ENCODE peak calls at places on chromosomes 12 and 14, in six cellular contexts. J, M, L, G, F and P are unnamed samples.

GRCh38 chr14:77139540-77140342 is 1.9 kb downstream of the ZDHHC22 start:
- DNase-seq in F (no peak), G (peak; percentile 57), L (no peak), J (peak; percentile 93), M (no peak), P (no peak)

GRCh38 chr14:55794655-55795583 is 214.9 kb downstream of the KTN1 start:
- DNase-seq in G (no peak), F (no peak), L (no peak), M (no peak), J (no peak), P (no peak)

GRCh38 chr14:54567634-54568561 is 970 bp downstream of the SAMD4A start:
- DNase-seq in G (peak; percentile 41), L (peak; percentile 78), F (no peak), M (peak; percentile 29), J (peak; percentile 77), P (no peak)

GRCh38 chr12:67876305-67876915 is 112.8 kb upstream of the IFNG-AS1 start:
- DNase-seq in J (no peak), F (no peak), L (no peak), M (no peak), G (no peak), P (no peak)

GRCh38 chr14:71414631-71415403 is 507.6 kb downstream of the PCNX1 start:
- DNase-seq in F (peak; percentile 40), M (no peak), L (no peak), J (no peak), G (no peak), P (no peak)

GRCh38 chr14:53953002-53953827 is 3.4 kb downstream of the BMP4 start:
- DNase-seq in M (peak; percentile 77), G (peak; percentile 64), F (no peak), J (peak; percentile 86), L (peak; percentile 94), P (peak; percentile 32)

GRCh38 chr12:46963977-46964376 is 115.4 kb upstream of the PCED1B start:
- DNase-seq in L (no peak), G (no peak), J (no peak), M (no peak), F (no peak), P (no peak)

GRCh38 chr12:110314308-110314707 is 33.3 kb downstream of the ATP2A2 start:
- DNase-seq in G (no peak), J (no peak), L (no peak), F (no peak), M (no peak), P (peak; percentile 54)

GRCh38 chr14:89956294-89957009 is 725 bp downstream of the TDP1 start:
- DNase-seq in M (peak; percentile 53), L (peak; percentile 69), G (peak; percentile 14), J (no peak), F (peak; percentile 65), P (peak; percentile 56)

GRCh38 chr12:77007476-77007875 is 57.9 kb downstream of the E2F7 start:
- DNase-seq in G (no peak), L (no peak), M (peak; percentile 32), F (no peak), J (no peak), P (no peak)

GRCh38 chr14:78921856-78922255 is 751.7 kb downstream of the NRXN3 start:
- DNase-seq in L (no peak), J (no peak), F (peak; percentile 56), G (no peak), M (no peak), P (peak; percentile 49)

GRCh38 chr12:132049876-132050275 is 94.2 kb downstream of the DDX51 start:
- DNase-seq in F (no peak), J (no peak), M (no peak), L (peak; percentile 39), G (no peak), P (no peak)

GRCh38 chr14:35797796-35798195 is 11.3 kb downstream of the RALGAPA1 start:
- DNase-seq in J (no peak), G (no peak), F (no peak), L (no peak), M (no peak), P (no peak)

DNA sequence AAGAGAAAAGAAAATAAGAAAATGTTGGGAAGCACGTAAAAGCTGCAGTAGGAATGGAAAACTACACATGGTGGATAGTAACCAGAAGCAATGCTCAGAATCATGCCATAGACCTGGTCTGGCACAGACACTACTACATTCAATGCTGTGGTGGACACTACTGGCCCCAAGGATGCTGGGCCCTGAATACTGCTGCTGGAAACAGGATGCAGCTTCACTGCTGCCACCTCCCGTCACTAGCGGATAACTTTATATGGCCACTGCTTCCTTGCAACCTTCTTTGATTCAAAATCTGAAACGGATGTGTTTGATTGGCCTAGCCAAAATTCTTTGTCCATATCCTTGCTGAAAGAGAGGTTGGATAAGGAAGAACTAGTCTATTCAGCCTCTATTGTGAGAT is 30.7 kb downstream of the ADCY6 start:
- DNase-seq in M (no peak), G (no peak), J (no peak), F (no peak), L (no peak), P (no peak)
- TF ChIP-seq CTCF in M (no peak), G (no peak), J (no peak), F (no peak), L (no peak), P (no peak)

DNA sequence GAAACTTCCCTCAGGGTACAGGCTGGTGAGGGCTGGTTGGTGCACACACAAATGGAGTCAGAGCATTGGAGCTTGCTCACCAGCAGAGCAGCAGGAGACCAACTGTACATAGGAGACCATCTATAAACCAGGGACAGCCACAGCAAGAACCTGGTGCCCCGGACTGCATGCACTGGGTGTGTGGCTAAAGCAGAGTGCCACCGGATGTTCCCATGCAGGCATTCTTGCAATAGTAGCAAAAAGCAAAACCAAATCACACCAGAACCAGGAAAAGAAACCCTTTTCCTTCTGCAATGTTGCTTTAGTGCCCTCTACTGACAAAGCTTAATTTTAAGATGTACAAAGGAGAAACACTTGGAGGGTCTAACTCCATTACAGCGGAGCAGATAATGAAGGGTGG is 136.3 kb downstream of the MDGA2 start:
- DNase-seq in F (no peak), J (peak; percentile 53), M (no peak), L (no peak), G (no peak), P (no peak)
- TF ChIP-seq CTCF in F (no peak), J (peak; percentile 67), M (no peak), L (peak; percentile 44), G (peak; percentile 52), P (no peak)

GRCh38 chr12:116736962-116737773 is 701 bp downstream of the SPRING1 start:
- DNase-seq in F (no peak), G (peak; percentile 23), M (no peak), J (no peak), L (no peak), P (no peak)

GRCh38 chr12:116735084-116735483 is 2.8 kb downstream of the SPRING1 start:
- DNase-seq in F (no peak), L (no peak), M (no peak), G (no peak), J (no peak), P (no peak)

GRCh38 chr12:116735951-116736599 is 1.8 kb downstream of the SPRING1 start:
- DNase-seq in G (no peak), L (peak; percentile 76), J (no peak), M (no peak), F (no peak), P (no peak)

GRCh38 chr12:116739381-116739887 is 1.3 kb downstream of the RNFT2 start:
- DNase-seq in G (no peak), J (no peak), L (no peak), F (no peak), M (no peak), P (no peak)

DNA sequence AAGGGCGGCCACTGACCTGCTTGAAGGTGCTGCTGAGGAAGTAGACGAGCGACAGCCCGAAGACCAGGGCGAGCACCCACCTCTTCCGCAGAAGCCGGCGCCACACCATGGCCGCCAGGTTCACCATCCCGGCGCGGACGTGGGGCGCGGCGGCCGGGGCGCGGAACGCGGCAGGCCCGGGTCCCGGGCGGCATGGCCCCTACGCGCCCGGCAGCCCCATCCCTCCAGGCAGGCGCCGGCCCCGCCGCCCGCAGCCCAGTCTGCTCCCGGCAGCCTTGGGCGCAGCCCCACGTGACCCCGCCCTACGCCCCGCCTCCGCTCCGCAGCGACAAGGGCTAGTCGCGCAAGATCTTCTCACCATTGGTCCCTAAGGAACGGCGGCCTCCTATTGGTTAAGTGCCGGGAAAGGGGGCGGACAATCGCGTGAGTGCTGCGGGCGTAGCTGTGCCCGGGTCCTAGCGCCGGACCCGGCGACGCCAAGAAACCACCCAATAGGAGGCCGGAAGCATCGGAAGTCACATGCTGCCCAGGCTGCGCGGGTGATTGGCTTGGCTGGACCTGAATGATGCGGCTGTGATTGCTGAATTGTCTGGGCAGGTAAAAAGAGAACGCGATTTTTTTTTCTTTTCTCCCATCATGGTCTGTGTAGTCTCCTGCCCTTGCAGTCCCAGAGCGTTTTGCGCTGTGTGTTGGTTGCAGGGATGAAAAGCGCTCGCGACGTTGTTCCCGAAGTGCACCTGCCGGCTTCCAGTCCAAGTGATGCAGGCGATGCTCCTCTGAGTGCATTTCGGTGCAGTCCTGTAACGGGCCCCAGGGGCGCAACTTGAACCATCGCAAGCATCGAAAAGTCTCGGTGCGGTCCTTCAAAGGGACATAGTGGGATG is at the start of the genes RNFT2 and SPRING1:
- DNase-seq in M (peak; percentile 100), G (peak; percentile 99), F (peak; percentile 97), J (peak; percentile 97), L (peak; percentile 99), P (peak; percentile 98)
- TF ChIP-seq CTCF in M (no peak), G (peak; percentile 44), F (no peak), J (peak; percentile 28), L (no peak), P (peak; percentile 22)

DNA sequence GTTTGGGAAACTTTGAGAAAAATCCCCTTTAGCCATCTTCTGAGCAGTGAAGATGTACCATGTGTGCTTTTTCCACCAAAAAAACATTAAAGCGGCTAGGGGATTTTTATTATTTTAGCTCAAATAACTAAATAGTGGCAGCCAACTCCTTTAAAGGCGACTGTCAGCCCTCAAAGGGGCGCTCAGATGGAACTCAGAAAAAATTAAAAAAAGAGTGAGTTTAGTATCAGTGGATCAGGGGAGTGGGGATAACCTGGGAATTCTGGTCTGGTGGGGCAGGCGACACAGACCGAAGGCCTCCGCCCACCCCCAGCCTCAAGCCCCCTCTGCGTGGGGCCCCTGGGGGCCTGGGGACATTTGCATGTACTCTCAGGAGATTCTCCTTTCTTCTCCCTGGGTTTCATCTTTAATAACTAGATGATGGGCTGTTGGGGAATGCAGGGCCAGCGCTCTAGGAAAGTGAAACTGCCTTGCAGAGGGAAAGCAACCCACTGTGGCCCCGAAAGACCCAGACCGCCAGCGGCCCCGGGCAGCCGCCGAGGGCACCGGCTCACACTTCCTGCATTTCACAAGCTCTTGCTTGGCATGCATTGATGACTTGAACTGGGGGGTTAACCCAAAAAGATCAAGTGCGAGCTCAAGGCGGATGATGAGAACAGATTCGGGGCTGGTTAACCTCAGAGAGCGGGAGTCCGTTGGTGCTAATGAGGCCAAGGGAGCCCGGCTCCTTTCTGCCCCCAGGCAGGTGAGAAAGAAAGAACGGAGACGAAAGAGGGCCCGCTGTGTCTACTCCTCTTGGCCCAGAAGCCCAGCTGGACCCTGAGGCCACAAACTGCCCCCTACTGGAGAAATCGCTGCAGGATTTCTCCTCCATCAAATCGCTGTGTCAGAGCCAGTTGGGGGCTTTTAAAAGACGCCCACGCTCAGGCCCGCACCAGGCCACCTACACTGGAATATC is 7.3 kb upstream of the BATF start:
- DNase-seq in F (no peak), J (peak; percentile 53), M (no peak), L (no peak), G (no peak), P (no peak)
- TF ChIP-seq CTCF in F (peak; percentile 31), J (peak; percentile 37), M (no peak), L (no peak), G (no peak), P (no peak)

GRCh38 chr12:121026274-121027045 is 10.2 kb upstream of the C12orf43 start:
- DNase-seq in F (no peak), G (no peak), M (no peak), J (no peak), L (no peak), P (no peak)
- TF ChIP-seq CTCF in F (no peak), G (peak; percentile 34), M (no peak), J (peak; percentile 36), L (no peak), P (no peak)

GRCh38 chr12:106189341-106189740 is 50.6 kb upstream of the NUAK1 start:
- DNase-seq in L (no peak), F (no peak), M (no peak), J (no peak), G (no peak), P (no peak)
- TF ChIP-seq CTCF in L (no peak), F (no peak), M (no peak), J (peak; percentile 18), G (no peak), P (no peak)